ENCODE peak calls at places on chromosomes 7 and 10, in six cellular contexts. One of them, this sample, is unnamed.

GRCh38 chr7:25613912-25614311 is 385.6 kb upstream of the NPVF start:
- DNase-seq in cardiac muscle cell: no peak
- DNase-seq in H7: no peak
- DNase-seq in cardiac fibroblast: no peak
- DNase-seq in ovary: no peak
- DNase-seq in fibroblast of pulmonary artery: no peak
- DNase-seq in this sample: no peak

GRCh38 chr10:103781329-103782061 is 73.9 kb downstream of the SH3PXD2A start:
- DNase-seq in cardiac muscle cell: peak; percentile 79
- DNase-seq in H7: peak; percentile 62
- DNase-seq in cardiac fibroblast: peak; percentile 89
- DNase-seq in ovary: no peak
- DNase-seq in fibroblast of pulmonary artery: peak; percentile 68
- DNase-seq in this sample: peak; percentile 69

GRCh38 chr10:22655312-22655973 is 58.9 kb downstream of the PIP4K2A start:
- DNase-seq in cardiac muscle cell: peak; percentile 82
- DNase-seq in H7: no peak
- DNase-seq in cardiac fibroblast: peak; percentile 95
- DNase-seq in ovary: no peak
- DNase-seq in fibroblast of pulmonary artery: peak; percentile 84
- DNase-seq in this sample: peak; percentile 87

GRCh38 chr10:77442790-77443189 is 194.8 kb downstream of the KCNMA1 start:
- DNase-seq in cardiac muscle cell: no peak
- DNase-seq in H7: no peak
- DNase-seq in cardiac fibroblast: no peak
- DNase-seq in ovary: no peak
- DNase-seq in fibroblast of pulmonary artery: no peak
- DNase-seq in this sample: no peak

GRCh38 chr10:17744395-17744841 is 7.6 kb upstream of the TMEM236 start:
- DNase-seq in cardiac muscle cell: peak; percentile 50
- DNase-seq in H7: no peak
- DNase-seq in cardiac fibroblast: peak; percentile 40
- DNase-seq in ovary: no peak
- DNase-seq in fibroblast of pulmonary artery: peak; percentile 71
- DNase-seq in this sample: peak; percentile 93

GRCh38 chr7:156487811-156488523 is 152.6 kb upstream of the RNF32 start:
- DNase-seq in cardiac muscle cell: no peak
- DNase-seq in H7: no peak
- DNase-seq in cardiac fibroblast: no peak
- DNase-seq in ovary: no peak
- DNase-seq in fibroblast of pulmonary artery: no peak
- DNase-seq in this sample: no peak

GRCh38 chr10:37490266-37490665 is 364.9 kb downstream of the ANKRD30A start:
- DNase-seq in cardiac muscle cell: no peak
- DNase-seq in H7: no peak
- DNase-seq in cardiac fibroblast: peak; percentile 7
- DNase-seq in ovary: no peak
- DNase-seq in fibroblast of pulmonary artery: no peak
- DNase-seq in this sample: no peak

GRCh38 chr7:21293771-21294170 is 134.1 kb upstream of the SP4 start:
- DNase-seq in cardiac muscle cell: no peak
- DNase-seq in H7: no peak
- DNase-seq in cardiac fibroblast: no peak
- DNase-seq in ovary: no peak
- DNase-seq in fibroblast of pulmonary artery: no peak
- DNase-seq in this sample: no peak

GRCh38 chr10:33487014-33487776 is 152.7 kb upstream of the NRP1 start:
- DNase-seq in cardiac muscle cell: peak; percentile 31
- DNase-seq in H7: no peak
- DNase-seq in cardiac fibroblast: peak; percentile 33
- DNase-seq in ovary: no peak
- DNase-seq in fibroblast of pulmonary artery: peak; percentile 26
- DNase-seq in this sample: peak; percentile 14

GRCh38 chr7:137804819-137805218 is 42.0 kb downstream of the DGKI start:
- DNase-seq in cardiac muscle cell: no peak
- DNase-seq in H7: no peak
- DNase-seq in cardiac fibroblast: no peak
- DNase-seq in ovary: no peak
- DNase-seq in fibroblast of pulmonary artery: no peak
- DNase-seq in this sample: no peak

GRCh38 chr7:16189026-16189715 is 232.2 kb downstream of the CRPPA start:
- DNase-seq in cardiac muscle cell: peak; percentile 75
- DNase-seq in H7: no peak
- DNase-seq in cardiac fibroblast: peak; percentile 53
- DNase-seq in ovary: no peak
- DNase-seq in fibroblast of pulmonary artery: peak; percentile 59
- DNase-seq in this sample: peak; percentile 21

GRCh38 chr10:103204353-103205255 is 11.5 kb upstream of the NT5C2 start:
- DNase-seq in cardiac muscle cell: no peak
- DNase-seq in H7: peak; percentile 62
- DNase-seq in cardiac fibroblast: no peak
- DNase-seq in ovary: no peak
- DNase-seq in fibroblast of pulmonary artery: no peak
- DNase-seq in this sample: no peak

GRCh38 chr10:122114156-122114747 is 125.3 kb downstream of the TACC2 start:
- DNase-seq in cardiac muscle cell: no peak
- DNase-seq in H7: peak; percentile 45
- DNase-seq in cardiac fibroblast: peak; percentile 42
- DNase-seq in ovary: peak; percentile 50
- DNase-seq in fibroblast of pulmonary artery: no peak
- DNase-seq in this sample: no peak

GRCh38 chr10:10911035-10911434 is 106.6 kb upstream of the CELF2 start:
- DNase-seq in cardiac muscle cell: no peak
- DNase-seq in H7: no peak
- DNase-seq in cardiac fibroblast: no peak
- DNase-seq in ovary: no peak
- DNase-seq in fibroblast of pulmonary artery: no peak
- DNase-seq in this sample: no peak

GRCh38 chr7:100835903-100836811 is 8.8 kb upstream of the EPHB4 start:
- DNase-seq in cardiac muscle cell: peak; percentile 17
- DNase-seq in H7: peak; percentile 96
- DNase-seq in cardiac fibroblast: peak; percentile 25
- DNase-seq in ovary: peak; percentile 57
- DNase-seq in fibroblast of pulmonary artery: no peak
- DNase-seq in this sample: no peak

GRCh38 chr10:6701289-6701688 is 121.2 kb upstream of the PRKCQ start:
- DNase-seq in cardiac muscle cell: no peak
- DNase-seq in H7: peak; percentile 52
- DNase-seq in cardiac fibroblast: no peak
- DNase-seq in ovary: no peak
- DNase-seq in fibroblast of pulmonary artery: no peak
- DNase-seq in this sample: no peak

GRCh38 chr7:133197972-133198544 is 54.8 kb upstream of the EXOC4 start:
- DNase-seq in cardiac muscle cell: no peak
- DNase-seq in H7: no peak
- DNase-seq in cardiac fibroblast: no peak
- DNase-seq in ovary: no peak
- DNase-seq in fibroblast of pulmonary artery: no peak
- DNase-seq in this sample: no peak

GRCh38 chr7:35752727-35753126 is 48.1 kb upstream of the SEPTIN7 start:
- DNase-seq in cardiac muscle cell: no peak
- DNase-seq in H7: no peak
- DNase-seq in cardiac fibroblast: peak; percentile 53
- DNase-seq in ovary: no peak
- DNase-seq in fibroblast of pulmonary artery: no peak
- DNase-seq in this sample: no peak

GRCh38 chr10:11245095-11245479 is 227.4 kb downstream of the CELF2 start:
- DNase-seq in cardiac muscle cell: no peak
- DNase-seq in H7: no peak
- DNase-seq in cardiac fibroblast: no peak
- DNase-seq in ovary: no peak
- DNase-seq in fibroblast of pulmonary artery: no peak
- DNase-seq in this sample: no peak

GRCh38 chr10:104300736-104301292 is 31.8 kb downstream of the GSTO2 start:
- DNase-seq in cardiac muscle cell: peak; percentile 95
- DNase-seq in H7: no peak
- DNase-seq in cardiac fibroblast: peak; percentile 99
- DNase-seq in ovary: peak; percentile 72
- DNase-seq in fibroblast of pulmonary artery: peak; percentile 98
- DNase-seq in this sample: peak; percentile 19

GRCh38 chr7:69597278-69598076 is 798 bp upstream of the AUTS2 start:
- DNase-seq in cardiac muscle cell: peak; percentile 26
- DNase-seq in H7: peak; percentile 86
- DNase-seq in cardiac fibroblast: no peak
- DNase-seq in ovary: peak; percentile 57
- DNase-seq in fibroblast of pulmonary artery: no peak
- DNase-seq in this sample: peak; percentile 18

GRCh38 chr7:33191326-33191725 is 62.0 kb downstream of the BBS9 start:
- DNase-seq in cardiac muscle cell: no peak
- DNase-seq in H7: peak; percentile 57
- DNase-seq in cardiac fibroblast: no peak
- DNase-seq in ovary: no peak
- DNase-seq in fibroblast of pulmonary artery: no peak
- DNase-seq in this sample: no peak

GRCh38 chr10:112519129-112519761 is 72.2 kb downstream of the VTI1A start:
- DNase-seq in cardiac muscle cell: no peak
- DNase-seq in H7: no peak
- DNase-seq in cardiac fibroblast: no peak
- DNase-seq in ovary: no peak
- DNase-seq in fibroblast of pulmonary artery: no peak
- DNase-seq in this sample: no peak

GRCh38 chr7:2757361-2757903 is 69.4 kb downstream of the AMZ1 start:
- DNase-seq in cardiac muscle cell: no peak
- DNase-seq in H7: no peak
- DNase-seq in cardiac fibroblast: no peak
- DNase-seq in ovary: no peak
- DNase-seq in fibroblast of pulmonary artery: no peak
- DNase-seq in this sample: no peak

GRCh38 chr7:4416436-4417092 is 265.5 kb upstream of the FOXK1 start:
- DNase-seq in cardiac muscle cell: no peak
- DNase-seq in H7: no peak
- DNase-seq in cardiac fibroblast: peak; percentile 12
- DNase-seq in ovary: no peak
- DNase-seq in fibroblast of pulmonary artery: peak; percentile 18
- DNase-seq in this sample: no peak

GRCh38 chr10:77163670-77164348 is 473.8 kb downstream of the KCNMA1 start:
- DNase-seq in cardiac muscle cell: peak; percentile 92
- DNase-seq in H7: no peak
- DNase-seq in cardiac fibroblast: peak; percentile 99
- DNase-seq in ovary: peak; percentile 39
- DNase-seq in fibroblast of pulmonary artery: peak; percentile 95
- DNase-seq in this sample: no peak

GRCh38 chr10:29691564-29692064 is 56.8 kb upstream of the SVIL start:
- DNase-seq in cardiac muscle cell: peak; percentile 63
- DNase-seq in H7: peak; percentile 46
- DNase-seq in cardiac fibroblast: peak; percentile 78
- DNase-seq in ovary: no peak
- DNase-seq in fibroblast of pulmonary artery: peak; percentile 71
- DNase-seq in this sample: no peak
- H3K4me3 ChIP-seq in cardiac muscle cell: no peak overlapping the region
- H3K4me3 ChIP-seq in H7: no peak overlapping the region
- H3K4me3 ChIP-seq in cardiac fibroblast: no peak overlapping the region
- H3K4me3 ChIP-seq in ovary: no peak overlapping the region
- H3K4me3 ChIP-seq in fibroblast of pulmonary artery: peak overlapping the region; percentile 43
- H3K4me3 ChIP-seq in this sample: no peak overlapping the region

GRCh38 chr10:100709655-100710054 is 35.7 kb upstream of the PAX2 start:
- DNase-seq in cardiac muscle cell: no peak
- DNase-seq in H7: peak; percentile 66
- DNase-seq in cardiac fibroblast: no peak
- DNase-seq in ovary: no peak
- DNase-seq in fibroblast of pulmonary artery: no peak
- DNase-seq in this sample: no peak

GRCh38 chr10:100707261-100707848 is 38.0 kb upstream of the PAX2 start:
- DNase-seq in cardiac muscle cell: no peak
- DNase-seq in H7: no peak
- DNase-seq in cardiac fibroblast: no peak
- DNase-seq in ovary: no peak
- DNase-seq in fibroblast of pulmonary artery: no peak
- DNase-seq in this sample: no peak

GRCh38 chr10:100710151-100710871 is 35.1 kb upstream of the PAX2 start:
- DNase-seq in cardiac muscle cell: peak; percentile 7
- DNase-seq in H7: peak; percentile 83
- DNase-seq in cardiac fibroblast: no peak
- DNase-seq in ovary: no peak
- DNase-seq in fibroblast of pulmonary artery: no peak
- DNase-seq in this sample: no peak

GRCh38 chr10:100705139-100705538 is 40.2 kb upstream of the PAX2 start:
- DNase-seq in cardiac muscle cell: no peak
- DNase-seq in H7: no peak
- DNase-seq in cardiac fibroblast: no peak
- DNase-seq in ovary: no peak
- DNase-seq in fibroblast of pulmonary artery: no peak
- DNase-seq in this sample: no peak

GRCh38 chr10:100709146-100709545 is 36.2 kb upstream of the PAX2 start:
- DNase-seq in cardiac muscle cell: no peak
- DNase-seq in H7: no peak
- DNase-seq in cardiac fibroblast: no peak
- DNase-seq in ovary: no peak
- DNase-seq in fibroblast of pulmonary artery: no peak
- DNase-seq in this sample: no peak
- H3K4me3 ChIP-seq in cardiac muscle cell: no peak overlapping the region
- H3K4me3 ChIP-seq in H7: no peak overlapping the region
- H3K4me3 ChIP-seq in cardiac fibroblast: no peak overlapping the region
- H3K4me3 ChIP-seq in ovary: no peak overlapping the region
- H3K4me3 ChIP-seq in fibroblast of pulmonary artery: no peak overlapping the region
- H3K4me3 ChIP-seq in this sample: no peak overlapping the region

DNA sequence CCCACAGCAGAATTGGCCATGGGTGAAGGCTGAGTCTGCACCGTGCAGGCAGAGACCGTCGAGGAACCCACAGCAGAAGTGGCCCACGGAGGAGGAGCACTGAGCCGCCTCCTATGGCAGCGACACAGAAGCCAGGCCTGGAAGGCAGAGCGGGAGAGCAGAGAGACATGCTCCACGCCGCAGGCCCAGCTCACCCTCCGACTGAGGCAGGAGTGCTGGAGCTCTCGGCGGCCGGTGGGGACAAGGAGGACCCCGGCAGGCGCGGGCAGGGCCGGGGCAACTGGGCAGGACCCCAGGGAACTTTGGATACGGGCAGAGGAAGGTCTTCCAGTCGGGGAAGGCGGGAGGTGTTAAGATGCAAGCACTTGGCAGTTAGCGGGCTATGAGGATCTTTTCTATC is 420.4 kb downstream of the DNAJB6 start:
- DNase-seq in cardiac muscle cell: no peak
- DNase-seq in H7: no peak
- DNase-seq in cardiac fibroblast: no peak
- DNase-seq in ovary: no peak
- DNase-seq in fibroblast of pulmonary artery: no peak
- DNase-seq in this sample: no peak
- H3K4me3 ChIP-seq in cardiac muscle cell: no peak overlapping the region
- H3K4me3 ChIP-seq in H7: no peak overlapping the region
- H3K4me3 ChIP-seq in cardiac fibroblast: no peak overlapping the region
- H3K4me3 ChIP-seq in ovary: no peak overlapping the region
- H3K4me3 ChIP-seq in fibroblast of pulmonary artery: no peak overlapping the region
- H3K4me3 ChIP-seq in this sample: no peak overlapping the region

DNA sequence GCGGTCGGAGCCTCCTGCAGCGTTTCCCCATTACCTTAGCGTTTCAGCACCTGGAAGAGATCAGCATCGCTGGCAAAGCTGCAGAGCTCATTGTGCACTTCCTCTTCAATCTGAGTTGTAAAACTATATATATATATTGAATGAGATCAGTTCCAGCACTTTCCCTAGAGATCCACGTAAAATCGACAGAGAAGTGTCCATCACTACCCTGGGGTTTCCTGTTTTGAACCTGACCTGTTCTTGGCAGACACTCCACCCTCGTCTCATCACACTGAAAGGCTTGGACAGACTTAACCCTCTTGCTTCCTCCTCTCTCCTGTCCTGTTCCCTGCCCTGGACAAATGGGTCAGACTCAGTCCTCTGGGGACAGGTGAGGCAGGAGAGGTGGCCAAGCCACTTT is 83.6 kb upstream of the KDM7A start:
- DNase-seq in cardiac muscle cell: no peak
- DNase-seq in H7: no peak
- DNase-seq in cardiac fibroblast: no peak
- DNase-seq in ovary: no peak
- DNase-seq in fibroblast of pulmonary artery: no peak
- DNase-seq in this sample: no peak
- H3K4me3 ChIP-seq in cardiac muscle cell: no peak overlapping the region
- H3K4me3 ChIP-seq in H7: no peak overlapping the region
- H3K4me3 ChIP-seq in cardiac fibroblast: no peak overlapping the region
- H3K4me3 ChIP-seq in ovary: no peak overlapping the region
- H3K4me3 ChIP-seq in fibroblast of pulmonary artery: no peak overlapping the region
- H3K4me3 ChIP-seq in this sample: no peak overlapping the region

This sample was measured in Jurkat, Clone E6-1.